ENCODE peak calls at places on chromosomes 13 and 19, in six cellular contexts. T, E, W, U, P and J are unnamed samples.

GRCh38 chr13:113291997-113292862 is 4.8 kb upstream of the LAMP1 start:
- DNase-seq in T (peak; percentile 43), E (no peak), W (peak; percentile 80), U (no peak), P (no peak), J (peak; percentile 51)

GRCh38 chr13:46782066-46782465 is 14.9 kb downstream of the ESD start:
- DNase-seq in T (no peak), E (no peak), W (no peak), U (no peak), P (no peak), J (no peak)

GRCh38 chr13:98879965-98880364 is 97.9 kb downstream of the DOCK9 start:
- DNase-seq in T (no peak), E (no peak), W (peak; percentile 57), U (no peak), P (no peak), J (no peak)

GRCh38 chr13:29743229-29743786 is 107.1 kb downstream of the UBL3 start:
- DNase-seq in T (peak; percentile 57), E (no peak), W (peak; percentile 80), U (no peak), P (no peak), J (peak; percentile 20)

GRCh38 chr19:5031231-5032100 is 62.6 kb downstream of the KDM4B start:
- DNase-seq in T (peak; percentile 67), E (peak; percentile 63), W (peak; percentile 91), U (peak; percentile 83), P (peak; percentile 75), J (peak; percentile 89)

GRCh38 chr19:28465317-28466086 is 747.4 kb downstream of the UQCRFS1 start:
- DNase-seq in T (no peak), E (no peak), W (no peak), U (no peak), P (no peak), J (no peak)

GRCh38 chr13:94550030-94550738 is 45.8 kb downstream of the TGDS start:
- DNase-seq in T (peak; percentile 62), E (no peak), W (no peak), U (no peak), P (no peak), J (no peak)

GRCh38 chr19:2294377-2295335 is 12.7 kb upstream of the PEAK3 start:
- DNase-seq in T (peak; percentile 55), E (no peak), W (no peak), U (no peak), P (no peak), J (peak; percentile 52)

GRCh38 chr19:14149509-14149994 is 13.2 kb upstream of the ASF1B start:
- DNase-seq in T (peak; percentile 51), E (no peak), W (peak; percentile 80), U (peak; percentile 69), P (peak; percentile 51), J (no peak)

GRCh38 chr13:32984857-32985626 is 31.2 kb upstream of the KL start:
- DNase-seq in T (no peak), E (peak; percentile 93), W (no peak), U (no peak), P (no peak), J (no peak)

GRCh38 chr13:44273216-44273615 is 100.4 kb upstream of the SERP2 start:
- DNase-seq in T (no peak), E (no peak), W (no peak), U (no peak), P (no peak), J (no peak)
- H3K9me3 ChIP-seq in T (no peaks in the 10 kb centered on the region), E (no peaks in the 10 kb centered on the region), W (no peaks in the 10 kb centered on the region), U (no peaks in the 10 kb centered on the region), P (no peaks in the 10 kb centered on the region), J (no peaks in the 10 kb centered on the region)

DNA sequence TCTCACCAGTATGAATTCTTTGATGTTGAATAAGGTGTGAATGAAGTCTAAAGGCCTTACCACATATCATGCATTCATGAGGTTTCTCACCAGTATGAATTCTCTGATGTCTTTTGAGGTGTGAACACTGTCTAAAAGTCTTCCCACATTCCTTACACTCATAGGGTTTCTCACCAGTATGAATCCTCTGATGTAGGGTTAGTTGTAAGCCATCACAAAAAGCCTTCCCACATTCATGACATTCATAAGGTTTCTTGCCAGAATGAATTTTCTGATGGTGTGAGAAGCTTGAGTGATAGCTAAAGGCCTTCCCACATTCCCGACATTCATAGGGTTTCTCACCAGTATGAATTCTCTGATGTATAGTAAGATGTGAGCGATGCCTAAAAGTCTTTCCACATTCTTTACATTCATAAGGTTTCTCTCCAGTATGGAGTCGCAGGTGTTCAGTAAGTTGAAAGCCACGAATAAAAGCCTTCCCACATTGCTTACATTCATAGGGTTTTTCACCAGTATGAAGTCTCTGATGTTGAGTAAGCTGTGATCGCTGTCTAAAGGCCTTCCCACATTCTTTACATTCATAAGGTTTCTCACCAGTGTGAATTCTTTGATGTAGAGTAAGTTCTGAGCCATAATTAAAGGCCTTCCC is 27.7 kb downstream of the ZNF461 start:
- DNase-seq in T (peak; percentile 8), E (peak; percentile 48), W (no peak), U (no peak), P (no peak), J (peak; percentile 22)
- H3K9me3 ChIP-seq in T (no peaks in the 10 kb centered on the region), E (peaks cover 100% of the 10 kb centered on the region), W (peaks cover 99% of the 10 kb centered on the region), U (peaks cover 59% of the 10 kb centered on the region), P (peaks cover 56% of the 10 kb centered on the region), J (peaks cover 45% of the 10 kb centered on the region)

DNA sequence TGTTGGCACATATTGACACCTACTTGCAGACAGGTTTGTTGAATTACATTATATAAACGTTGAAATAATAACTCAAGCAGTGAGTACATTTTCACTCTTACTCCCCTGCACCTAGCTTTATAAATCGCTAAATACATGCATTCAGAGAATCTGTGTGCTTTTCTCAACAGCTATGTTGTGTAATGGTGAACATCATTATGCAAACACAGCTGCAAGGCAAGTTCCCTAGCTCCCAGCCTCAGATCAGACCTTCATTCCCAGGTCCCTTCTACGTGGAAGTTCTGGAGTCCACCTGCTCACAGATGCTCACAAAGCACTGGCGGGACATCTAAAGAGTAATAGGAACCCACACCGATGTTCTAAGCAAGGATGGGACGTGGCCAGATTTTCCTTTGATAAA is 86.8 kb upstream of the PEG3 start:
- DNase-seq in T (no peak), E (no peak), W (no peak), U (no peak), P (no peak), J (no peak)
- H3K9me3 ChIP-seq in T (no peaks in the 10 kb centered on the region), E (peaks cover 54% of the 10 kb centered on the region), W (peaks cover 13% of the 10 kb centered on the region), U (peaks cover 5% of the 10 kb centered on the region), P (peaks cover 3% of the 10 kb centered on the region), J (peaks cover 6% of the 10 kb centered on the region)

GRCh38 chr19:37565370-37565669 is 29.3 kb downstream of the ZNF571 start:
- DNase-seq in T (peak; percentile 1), E (no peak), W (no peak), U (no peak), P (no peak), J (no peak)
- H3K9me3 ChIP-seq in T (no peaks in the 10 kb centered on the region), E (peaks cover 100% of the 10 kb centered on the region), W (no peaks in the 10 kb centered on the region), U (peaks cover 86% of the 10 kb centered on the region), P (peaks cover 74% of the 10 kb centered on the region), J (peaks cover 60% of the 10 kb centered on the region)

GRCh38 chr19:52957591-52957990 is 5.1 kb downstream of the ZNF816 start:
- DNase-seq in T (no peak), E (no peak), W (no peak), U (no peak), P (no peak), J (no peak)
- H3K9me3 ChIP-seq in T (no peaks in the 10 kb centered on the region), E (peaks cover 81% of the 10 kb centered on the region), W (peaks cover 45% of the 10 kb centered on the region), U (peaks cover 68% of the 10 kb centered on the region), P (peaks cover 64% of the 10 kb centered on the region), J (peaks cover 2% of the 10 kb centered on the region)

DNA sequence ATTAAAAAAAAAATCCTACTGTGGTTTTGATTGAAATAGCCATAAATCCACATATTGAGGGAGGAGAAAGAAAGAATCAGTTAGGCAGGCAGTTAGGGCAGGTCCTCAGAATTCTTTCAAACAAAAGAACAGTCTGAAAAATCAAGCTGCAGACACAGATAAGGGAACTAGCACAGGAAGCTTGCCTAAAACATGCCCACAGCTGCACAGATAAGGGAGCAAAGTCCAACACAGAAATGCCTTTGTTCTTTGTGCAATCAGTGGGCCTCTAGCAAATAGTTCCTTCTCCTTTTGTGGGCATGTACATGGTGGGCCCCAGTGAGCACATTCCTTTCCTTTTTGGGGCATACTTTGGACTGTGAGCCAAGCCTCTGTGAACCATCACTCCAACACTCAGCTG is 42.7 kb downstream of the UTP14C start:
- DNase-seq in T (peak; percentile 7), E (peak; percentile 21), W (no peak), U (no peak), P (no peak), J (no peak)
- H3K9me3 ChIP-seq in T (no peaks in the 10 kb centered on the region), E (peaks cover 18% of the 10 kb centered on the region), W (peaks cover 16% of the 10 kb centered on the region), U (peaks cover 13% of the 10 kb centered on the region), P (peaks cover 17% of the 10 kb centered on the region), J (peaks cover 7% of the 10 kb centered on the region)